ENCODE peak calls at places on chromosomes 2 and 18, in four cellular contexts. One of them, this sample, is unnamed.

GRCh38 chr18:3579701-3580100 is 129.7 kb downstream of the TGIF1 start:
- DNase-seq in glutamatergic neuron: no peak
- DNase-seq in activated T-helper 1 cell treated with Interleukin-2 at 50 U/mL for 16 hours: no peak
- DNase-seq in D341Med: no peak
- DNase-seq in this sample: no peak

GRCh38 chr18:41703744-41704530 is 251.1 kb upstream of the PIK3C3 start:
- DNase-seq in activated T-helper 1 cell treated with Interleukin-2 at 50 U/mL for 16 hours: no peak
- DNase-seq in glutamatergic neuron: no peak
- DNase-seq in D341Med: no peak
- DNase-seq in this sample: no peak

GRCh38 chr2:132757002-132757598 is 87.1 kb upstream of the LYPD1 start:
- DNase-seq in glutamatergic neuron: no peak
- DNase-seq in activated T-helper 1 cell treated with Interleukin-2 at 50 U/mL for 16 hours: no peak
- DNase-seq in D341Med: no peak
- DNase-seq in this sample: no peak

GRCh38 chr2:151718247-151718646 is 16.0 kb downstream of the NEB start:
- DNase-seq in activated T-helper 1 cell treated with Interleukin-2 at 50 U/mL for 16 hours: no peak
- DNase-seq in D341Med: no peak
- DNase-seq in glutamatergic neuron: no peak
- DNase-seq in this sample: no peak

GRCh38 chr18:46732801-46733200 is 24.1 kb downstream of the ST8SIA5 start:
- DNase-seq in glutamatergic neuron: no peak
- DNase-seq in D341Med: no peak
- DNase-seq in activated T-helper 1 cell treated with Interleukin-2 at 50 U/mL for 16 hours: no peak
- DNase-seq in this sample: no peak

GRCh38 chr18:74063023-74063422 is 84.6 kb downstream of the FBXO15 start:
- DNase-seq in activated T-helper 1 cell treated with Interleukin-2 at 50 U/mL for 16 hours: no peak
- DNase-seq in D341Med: no peak
- DNase-seq in glutamatergic neuron: no peak
- DNase-seq in this sample: no peak

GRCh38 chr2:39516347-39517101 is 79.4 kb upstream of the MAP4K3 start:
- DNase-seq in glutamatergic neuron: peak; percentile 21
- DNase-seq in D341Med: peak; percentile 48
- DNase-seq in activated T-helper 1 cell treated with Interleukin-2 at 50 U/mL for 16 hours: no peak
- DNase-seq in this sample: peak; percentile 76

GRCh38 chr2:220969348-220969747 is 602.8 kb downstream of the EPHA4 start:
- DNase-seq in D341Med: no peak
- DNase-seq in glutamatergic neuron: no peak
- DNase-seq in activated T-helper 1 cell treated with Interleukin-2 at 50 U/mL for 16 hours: no peak
- DNase-seq in this sample: no peak

GRCh38 chr18:37537868-37538525 is 27.6 kb downstream of the CELF4 start:
- DNase-seq in glutamatergic neuron: peak; percentile 93
- DNase-seq in activated T-helper 1 cell treated with Interleukin-2 at 50 U/mL for 16 hours: no peak
- DNase-seq in D341Med: peak; percentile 97
- DNase-seq in this sample: no peak

GRCh38 chr2:20745924-20746555 is 76.9 kb downstream of the LDAH start:
- DNase-seq in activated T-helper 1 cell treated with Interleukin-2 at 50 U/mL for 16 hours: no peak
- DNase-seq in D341Med: no peak
- DNase-seq in glutamatergic neuron: no peak
- DNase-seq in this sample: no peak

GRCh38 chr2:241035142-241035817 is 36.9 kb downstream of the SNED1 start:
- DNase-seq in D341Med: no peak
- DNase-seq in glutamatergic neuron: peak; percentile 55
- DNase-seq in activated T-helper 1 cell treated with Interleukin-2 at 50 U/mL for 16 hours: peak; percentile 55
- DNase-seq in this sample: no peak

GRCh38 chr2:238912228-238912915 is 64.5 kb downstream of the TWIST2 start:
- DNase-seq in glutamatergic neuron: no peak
- DNase-seq in D341Med: no peak
- DNase-seq in activated T-helper 1 cell treated with Interleukin-2 at 50 U/mL for 16 hours: no peak
- DNase-seq in this sample: no peak